ENCODE peak calls at places on chromosomes 7 and 10, in eight cellular contexts. One of them, this sample, is unnamed.

GRCh38 chr10:3776796-3777571 is 8.0 kb downstream of the KLF6 start:
- DNase-seq in AG09319: peak
- DNase-seq in breast epithelium: no peak
- DNase-seq in activated B cell treated with CpG ODN at 0.5 μM for 24 hours: no peak
- DNase-seq in lower lobe of right lung: no peak
- DNase-seq in CD4-positive, alpha-beta T cell: peak
- DNase-seq in neural crest cell: no peak
- DNase-seq in cardiac fibroblast: peak
- DNase-seq in this sample: peak

GRCh38 chr7:158771213-158771817 is 58.0 kb downstream of the ESYT2 start:
- DNase-seq in AG09319: no peak
- DNase-seq in breast epithelium: no peak
- DNase-seq in activated B cell treated with CpG ODN at 0.5 μM for 24 hours: no peak
- DNase-seq in lower lobe of right lung: no peak
- DNase-seq in CD4-positive, alpha-beta T cell: no peak
- DNase-seq in neural crest cell: no peak
- DNase-seq in cardiac fibroblast: no peak
- DNase-seq in this sample: no peak

GRCh38 chr10:79331709-79332108 is 15.6 kb upstream of the PPIF start:
- DNase-seq in AG09319: peak
- DNase-seq in breast epithelium: no peak
- DNase-seq in activated B cell treated with CpG ODN at 0.5 μM for 24 hours: peak
- DNase-seq in lower lobe of right lung: peak
- DNase-seq in CD4-positive, alpha-beta T cell: peak
- DNase-seq in neural crest cell: no peak
- DNase-seq in cardiac fibroblast: peak
- DNase-seq in this sample: peak

GRCh38 chr7:2116086-2116810 is 116.5 kb downstream of the MAD1L1 start:
- DNase-seq in AG09319: no peak
- DNase-seq in breast epithelium: no peak
- DNase-seq in activated B cell treated with CpG ODN at 0.5 μM for 24 hours: no peak
- DNase-seq in lower lobe of right lung: no peak
- DNase-seq in CD4-positive, alpha-beta T cell: no peak
- DNase-seq in neural crest cell: no peak
- DNase-seq in cardiac fibroblast: peak
- DNase-seq in this sample: no peak

GRCh38 chr10:49207936-49208482 is 19.8 kb upstream of the TMEM273 start:
- DNase-seq in AG09319: no peak
- DNase-seq in breast epithelium: no peak
- DNase-seq in activated B cell treated with CpG ODN at 0.5 μM for 24 hours: no peak
- DNase-seq in lower lobe of right lung: no peak
- DNase-seq in CD4-positive, alpha-beta T cell: no peak
- DNase-seq in neural crest cell: no peak
- DNase-seq in cardiac fibroblast: no peak
- DNase-seq in this sample: no peak

GRCh38 chr10:86179143-86179505 is 187.5 kb downstream of the GRID1 start:
- DNase-seq in AG09319: no peak
- DNase-seq in breast epithelium: no peak
- DNase-seq in activated B cell treated with CpG ODN at 0.5 μM for 24 hours: no peak
- DNase-seq in lower lobe of right lung: no peak
- DNase-seq in CD4-positive, alpha-beta T cell: no peak
- DNase-seq in neural crest cell: no peak
- DNase-seq in cardiac fibroblast: no peak
- DNase-seq in this sample: no peak

GRCh38 chr7:6579446-6579845 is 2.2 kb downstream of the ZDHHC4 start:
- DNase-seq in AG09319: no peak
- DNase-seq in breast epithelium: no peak
- DNase-seq in activated B cell treated with CpG ODN at 0.5 μM for 24 hours: no peak
- DNase-seq in lower lobe of right lung: no peak
- DNase-seq in CD4-positive, alpha-beta T cell: no peak
- DNase-seq in neural crest cell: no peak
- DNase-seq in cardiac fibroblast: peak
- DNase-seq in this sample: no peak

GRCh38 chr7:134782121-134782623 is 2.7 kb downstream of the CALD1 start:
- DNase-seq in AG09319: no peak
- DNase-seq in breast epithelium: no peak
- DNase-seq in activated B cell treated with CpG ODN at 0.5 μM for 24 hours: no peak
- DNase-seq in lower lobe of right lung: no peak
- DNase-seq in CD4-positive, alpha-beta T cell: no peak
- DNase-seq in neural crest cell: no peak
- DNase-seq in cardiac fibroblast: peak
- DNase-seq in this sample: no peak

GRCh38 chr10:88227342-88228018 is 355.6 kb downstream of the RNLS start:
- DNase-seq in AG09319: no peak
- DNase-seq in breast epithelium: no peak
- DNase-seq in activated B cell treated with CpG ODN at 0.5 μM for 24 hours: no peak
- DNase-seq in lower lobe of right lung: no peak
- DNase-seq in CD4-positive, alpha-beta T cell: no peak
- DNase-seq in neural crest cell: no peak
- DNase-seq in cardiac fibroblast: peak
- DNase-seq in this sample: no peak

GRCh38 chr7:37342665-37343471 is 105.8 kb downstream of the ELMO1 start:
- DNase-seq in AG09319: no peak
- DNase-seq in breast epithelium: no peak
- DNase-seq in activated B cell treated with CpG ODN at 0.5 μM for 24 hours: peak
- DNase-seq in lower lobe of right lung: peak
- DNase-seq in CD4-positive, alpha-beta T cell: peak
- DNase-seq in neural crest cell: no peak
- DNase-seq in cardiac fibroblast: no peak
- DNase-seq in this sample: peak
- TF ChIP-seq CTCF in AG09319: no peak
- TF ChIP-seq CTCF in breast epithelium: no peak
- TF ChIP-seq CTCF in activated B cell treated with CpG ODN at 0.5 μM for 24 hours: no peak
- TF ChIP-seq CTCF in lower lobe of right lung: peak
- TF ChIP-seq CTCF in CD4-positive, alpha-beta T cell: peak
- TF ChIP-seq CTCF in neural crest cell: no peak
- TF ChIP-seq CTCF in cardiac fibroblast: no peak
- TF ChIP-seq CTCF in this sample: no peak

GRCh38 chr10:96025566-96025965 is 17.8 kb upstream of the CCNJ start:
- DNase-seq in AG09319: no peak
- DNase-seq in breast epithelium: no peak
- DNase-seq in activated B cell treated with CpG ODN at 0.5 μM for 24 hours: no peak
- DNase-seq in lower lobe of right lung: no peak
- DNase-seq in CD4-positive, alpha-beta T cell: no peak
- DNase-seq in neural crest cell: no peak
- DNase-seq in cardiac fibroblast: peak
- DNase-seq in this sample: peak
- TF ChIP-seq CTCF in AG09319: no peak
- TF ChIP-seq CTCF in breast epithelium: no peak
- TF ChIP-seq CTCF in activated B cell treated with CpG ODN at 0.5 μM for 24 hours: no peak
- TF ChIP-seq CTCF in lower lobe of right lung: no peak
- TF ChIP-seq CTCF in CD4-positive, alpha-beta T cell: no peak
- TF ChIP-seq CTCF in neural crest cell: peak
- TF ChIP-seq CTCF in cardiac fibroblast: peak
- TF ChIP-seq CTCF in this sample: peak

GRCh38 chr7:107582906-107583305 is 2.9 kb downstream of the BCAP29 start:
- DNase-seq in AG09319: no peak
- DNase-seq in breast epithelium: no peak
- DNase-seq in activated B cell treated with CpG ODN at 0.5 μM for 24 hours: no peak
- DNase-seq in lower lobe of right lung: no peak
- DNase-seq in CD4-positive, alpha-beta T cell: no peak
- DNase-seq in neural crest cell: no peak
- DNase-seq in cardiac fibroblast: no peak
- DNase-seq in this sample: no peak

GRCh38 chr7:107579546-107579880 is 533 bp upstream of the BCAP29 start:
- DNase-seq in AG09319: no peak
- DNase-seq in breast epithelium: no peak
- DNase-seq in activated B cell treated with CpG ODN at 0.5 μM for 24 hours: no peak
- DNase-seq in lower lobe of right lung: no peak
- DNase-seq in CD4-positive, alpha-beta T cell: no peak
- DNase-seq in neural crest cell: no peak
- DNase-seq in cardiac fibroblast: no peak
- DNase-seq in this sample: no peak

GRCh38 chr7:107580716-107581383 is 804 bp downstream of the BCAP29 start:
- DNase-seq in AG09319: no peak
- DNase-seq in breast epithelium: no peak
- DNase-seq in activated B cell treated with CpG ODN at 0.5 μM for 24 hours: no peak
- DNase-seq in lower lobe of right lung: no peak
- DNase-seq in CD4-positive, alpha-beta T cell: no peak
- DNase-seq in neural crest cell: no peak
- DNase-seq in cardiac fibroblast: no peak
- DNase-seq in this sample: no peak

GRCh38 chr7:107581387-107582013 is 1.5 kb downstream of the BCAP29 start:
- DNase-seq in AG09319: no peak
- DNase-seq in breast epithelium: no peak
- DNase-seq in activated B cell treated with CpG ODN at 0.5 μM for 24 hours: no peak
- DNase-seq in lower lobe of right lung: no peak
- DNase-seq in CD4-positive, alpha-beta T cell: no peak
- DNase-seq in neural crest cell: no peak
- DNase-seq in cardiac fibroblast: no peak
- DNase-seq in this sample: no peak

DNA sequence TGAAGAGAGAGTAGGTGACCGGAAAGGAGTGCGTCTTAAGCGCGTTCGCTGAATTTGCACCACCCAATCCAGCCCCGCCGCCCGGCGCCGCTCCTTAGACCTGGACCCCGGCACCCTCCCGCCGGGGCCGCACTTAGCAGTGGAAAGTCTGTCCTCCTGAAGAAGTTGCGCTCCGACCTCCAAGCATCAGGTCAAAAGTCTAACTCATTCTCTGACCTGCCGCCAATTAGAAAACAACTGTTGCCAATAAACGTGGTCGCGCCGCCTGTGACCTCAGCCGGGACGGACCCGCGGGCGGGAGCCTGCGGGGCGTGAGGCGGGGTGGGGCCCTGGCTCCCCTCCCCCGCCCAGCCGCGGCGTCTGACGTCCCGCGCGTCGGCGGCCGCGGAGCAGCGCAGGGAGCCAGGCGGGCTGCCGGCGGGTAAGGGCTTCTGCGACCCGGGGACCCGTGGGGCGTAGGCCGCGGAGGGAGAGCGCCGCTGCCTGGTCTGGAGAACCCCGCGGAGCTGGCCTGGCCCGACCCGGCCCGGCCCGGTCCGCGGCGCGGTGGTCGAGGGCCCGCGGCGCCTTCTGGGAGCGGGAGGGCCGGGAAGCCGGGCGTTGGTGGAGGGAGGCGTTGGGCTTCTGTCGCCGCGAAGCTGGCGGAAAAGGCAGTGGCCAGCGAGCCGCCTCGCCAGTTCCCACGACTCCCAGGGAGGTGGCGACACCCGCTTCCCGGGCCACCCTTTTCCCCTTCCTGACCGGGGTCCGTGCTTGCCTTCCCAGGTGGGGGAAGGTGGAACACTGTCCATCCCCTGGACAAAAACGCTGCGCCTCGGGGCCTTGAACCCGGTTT is at the start of gene BCAP29:
- DNase-seq in AG09319: no peak
- DNase-seq in breast epithelium: peak
- DNase-seq in activated B cell treated with CpG ODN at 0.5 μM for 24 hours: peak
- DNase-seq in lower lobe of right lung: peak
- DNase-seq in CD4-positive, alpha-beta T cell: peak
- DNase-seq in neural crest cell: peak
- DNase-seq in cardiac fibroblast: peak
- DNase-seq in this sample: peak
- TF ChIP-seq CTCF in AG09319: peak
- TF ChIP-seq CTCF in breast epithelium: peak
- TF ChIP-seq CTCF in activated B cell treated with CpG ODN at 0.5 μM for 24 hours: no peak
- TF ChIP-seq CTCF in lower lobe of right lung: peak
- TF ChIP-seq CTCF in CD4-positive, alpha-beta T cell: no peak
- TF ChIP-seq CTCF in neural crest cell: peak
- TF ChIP-seq CTCF in cardiac fibroblast: peak
- TF ChIP-seq CTCF in this sample: no peak

DNA sequence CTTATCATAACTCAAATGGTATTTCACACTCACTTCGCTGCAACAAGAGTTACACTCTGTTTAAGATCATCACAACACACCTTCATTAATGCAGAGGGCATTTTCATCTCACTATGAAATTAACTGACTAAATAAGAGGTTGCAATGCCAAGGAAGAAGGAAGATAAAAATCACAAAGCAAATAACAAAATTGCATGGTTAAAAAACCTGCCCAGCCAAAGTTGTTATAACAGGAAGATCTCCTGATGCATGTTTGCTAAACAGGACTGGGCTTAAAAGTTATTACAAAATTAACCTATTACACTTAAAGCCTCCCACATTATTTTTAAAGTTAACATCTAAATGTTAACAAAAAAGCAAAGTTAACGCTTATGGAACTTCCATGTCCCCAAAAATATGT is 11.8 kb downstream of the FAM13C start:
- DNase-seq in AG09319: no peak
- DNase-seq in breast epithelium: no peak
- DNase-seq in activated B cell treated with CpG ODN at 0.5 μM for 24 hours: no peak
- DNase-seq in lower lobe of right lung: no peak
- DNase-seq in CD4-positive, alpha-beta T cell: no peak
- DNase-seq in neural crest cell: no peak
- DNase-seq in cardiac fibroblast: no peak
- DNase-seq in this sample: no peak
- TF ChIP-seq CTCF in AG09319: no peak
- TF ChIP-seq CTCF in breast epithelium: no peak
- TF ChIP-seq CTCF in activated B cell treated with CpG ODN at 0.5 μM for 24 hours: no peak
- TF ChIP-seq CTCF in lower lobe of right lung: no peak
- TF ChIP-seq CTCF in CD4-positive, alpha-beta T cell: no peak
- TF ChIP-seq CTCF in neural crest cell: no peak
- TF ChIP-seq CTCF in cardiac fibroblast: no peak
- TF ChIP-seq CTCF in this sample: no peak

GRCh38 chr7:143408686-143409551 is at the start of gene EPHA1:
- DNase-seq in AG09319: no peak
- DNase-seq in breast epithelium: no peak
- DNase-seq in activated B cell treated with CpG ODN at 0.5 μM for 24 hours: no peak
- DNase-seq in lower lobe of right lung: peak
- DNase-seq in CD4-positive, alpha-beta T cell: peak
- DNase-seq in neural crest cell: no peak
- DNase-seq in cardiac fibroblast: peak
- DNase-seq in this sample: peak
- TF ChIP-seq CTCF in AG09319: peak
- TF ChIP-seq CTCF in breast epithelium: peak
- TF ChIP-seq CTCF in activated B cell treated with CpG ODN at 0.5 μM for 24 hours: no peak
- TF ChIP-seq CTCF in lower lobe of right lung: peak
- TF ChIP-seq CTCF in CD4-positive, alpha-beta T cell: peak
- TF ChIP-seq CTCF in neural crest cell: peak
- TF ChIP-seq CTCF in cardiac fibroblast: peak
- TF ChIP-seq CTCF in this sample: peak

GRCh38 chr7:52920977-52921376 is 114.5 kb upstream of the POM121L12 start:
- DNase-seq in AG09319: no peak
- DNase-seq in breast epithelium: no peak
- DNase-seq in activated B cell treated with CpG ODN at 0.5 μM for 24 hours: no peak
- DNase-seq in lower lobe of right lung: no peak
- DNase-seq in CD4-positive, alpha-beta T cell: no peak
- DNase-seq in neural crest cell: no peak
- DNase-seq in cardiac fibroblast: no peak
- DNase-seq in this sample: no peak

GRCh38 chr7:52917982-52918578 is 117.4 kb upstream of the POM121L12 start:
- DNase-seq in AG09319: no peak
- DNase-seq in breast epithelium: no peak
- DNase-seq in activated B cell treated with CpG ODN at 0.5 μM for 24 hours: no peak
- DNase-seq in lower lobe of right lung: no peak
- DNase-seq in CD4-positive, alpha-beta T cell: no peak
- DNase-seq in neural crest cell: no peak
- DNase-seq in cardiac fibroblast: no peak
- DNase-seq in this sample: no peak
- TF ChIP-seq CTCF in AG09319: no peak
- TF ChIP-seq CTCF in breast epithelium: no peak
- TF ChIP-seq CTCF in activated B cell treated with CpG ODN at 0.5 μM for 24 hours: no peak
- TF ChIP-seq CTCF in lower lobe of right lung: no peak
- TF ChIP-seq CTCF in CD4-positive, alpha-beta T cell: no peak
- TF ChIP-seq CTCF in neural crest cell: peak
- TF ChIP-seq CTCF in cardiac fibroblast: no peak
- TF ChIP-seq CTCF in this sample: no peak